ENCODE peak calls at places on chromosomes 2 and 18, in seven cellular contexts. One of them, this sample, is unnamed.

GRCh38 chr18:79463424-79463960 is 67.8 kb downstream of the NFATC1 start:
- DNase-seq in lower leg skin: no peak
- DNase-seq in ovary: no peak
- DNase-seq in adrenal gland: no peak
- DNase-seq in H1: no peak
- DNase-seq in A549: no peak
- DNase-seq in HCT116: no peak
- DNase-seq in this sample: no peak

GRCh38 chr2:158491072-158491471 is 34.3 kb downstream of the PKP4 start:
- DNase-seq in lower leg skin: no peak
- DNase-seq in ovary: no peak
- DNase-seq in adrenal gland: no peak
- DNase-seq in H1: no peak
- DNase-seq in A549: no peak
- DNase-seq in HCT116: no peak
- DNase-seq in this sample: no peak

GRCh38 chr2:94869131-94869530 is 2.1 kb upstream of the TEKT4 start:
- DNase-seq in lower leg skin: no peak
- DNase-seq in ovary: no peak
- DNase-seq in adrenal gland: no peak
- DNase-seq in H1: no peak
- DNase-seq in A549: no peak
- DNase-seq in HCT116: no peak
- DNase-seq in this sample: no peak

GRCh38 chr2:126275093-126275492 is 380.9 kb upstream of the GYPC start:
- DNase-seq in lower leg skin: no peak
- DNase-seq in ovary: no peak
- DNase-seq in adrenal gland: no peak
- DNase-seq in H1: no peak
- DNase-seq in A549: no peak
- DNase-seq in HCT116: no peak
- DNase-seq in this sample: no peak

GRCh38 chr2:23556929-23557328 is 171.9 kb downstream of the KLHL29 start:
- DNase-seq in lower leg skin: no peak
- DNase-seq in ovary: no peak
- DNase-seq in adrenal gland: no peak
- DNase-seq in H1: no peak
- DNase-seq in A549: no peak
- DNase-seq in HCT116: no peak
- DNase-seq in this sample: no peak

GRCh38 chr2:158006961-158007664 is 94.6 kb upstream of the UPP2 start:
- DNase-seq in lower leg skin: no peak
- DNase-seq in ovary: no peak
- DNase-seq in adrenal gland: no peak
- DNase-seq in H1: no peak
- DNase-seq in A549: no peak
- DNase-seq in HCT116: no peak
- DNase-seq in this sample: no peak

GRCh38 chr2:52113338-52113737 is 1081.4 kb upstream of the NRXN1 start:
- DNase-seq in lower leg skin: no peak
- DNase-seq in ovary: no peak
- DNase-seq in adrenal gland: no peak
- DNase-seq in H1: no peak
- DNase-seq in A549: no peak
- DNase-seq in HCT116: no peak
- DNase-seq in this sample: no peak

GRCh38 chr2:189783451-189783926 is 650 bp downstream of the ORMDL1 start:
- DNase-seq in lower leg skin: no peak
- DNase-seq in ovary: no peak
- DNase-seq in adrenal gland: no peak
- DNase-seq in H1: no peak
- DNase-seq in A549: no peak
- DNase-seq in HCT116: no peak
- DNase-seq in this sample: no peak

GRCh38 chr2:212330263-212330662 is 208.3 kb downstream of the ERBB4 start:
- DNase-seq in lower leg skin: no peak
- DNase-seq in ovary: no peak
- DNase-seq in adrenal gland: no peak
- DNase-seq in H1: no peak
- DNase-seq in A549: no peak
- DNase-seq in HCT116: no peak
- DNase-seq in this sample: no peak

GRCh38 chr18:22345733-22346132 is 72.0 kb downstream of the CTAGE1 start:
- DNase-seq in lower leg skin: no peak
- DNase-seq in ovary: peak
- DNase-seq in adrenal gland: peak
- DNase-seq in H1: no peak
- DNase-seq in A549: no peak
- DNase-seq in HCT116: no peak
- DNase-seq in this sample: no peak

GRCh38 chr18:49861659-49862058 is 48.3 kb upstream of the ACAA2 start:
- DNase-seq in lower leg skin: peak
- DNase-seq in ovary: no peak
- DNase-seq in adrenal gland: no peak
- DNase-seq in H1: no peak
- DNase-seq in A549: no peak
- DNase-seq in HCT116: no peak
- DNase-seq in this sample: no peak

DNA sequence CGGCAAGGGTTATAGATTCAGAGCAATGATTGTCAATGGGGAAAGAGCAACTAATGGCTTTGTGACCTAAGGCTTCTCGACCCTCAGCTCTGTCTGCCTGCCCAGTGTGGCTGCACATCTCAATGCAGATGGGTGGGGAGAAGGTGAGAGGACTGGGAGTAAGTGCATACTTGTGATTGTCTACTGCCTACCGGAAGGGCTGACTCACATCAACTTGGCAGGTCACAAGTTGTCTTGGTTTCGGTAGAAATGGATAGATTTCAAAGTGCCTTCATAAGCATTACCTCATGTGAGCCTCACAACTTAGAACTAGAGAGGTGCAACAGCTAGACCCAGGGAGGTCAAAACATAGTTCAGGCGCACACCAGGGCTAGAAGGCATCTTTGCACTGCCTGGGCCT is 29.4 kb downstream of the STAT1 start:
- DNase-seq in lower leg skin: no peak
- DNase-seq in ovary: no peak
- DNase-seq in adrenal gland: no peak
- DNase-seq in H1: no peak
- DNase-seq in A549: no peak
- DNase-seq in HCT116: no peak
- DNase-seq in this sample: no peak
- TF ChIP-seq POLR2A in lower leg skin: no peak
- TF ChIP-seq POLR2A in ovary: no peak
- TF ChIP-seq POLR2A in adrenal gland: no peak
- TF ChIP-seq POLR2A in H1: no peak
- TF ChIP-seq POLR2A in A549: no peak
- TF ChIP-seq POLR2A in HCT116: no peak
- TF ChIP-seq POLR2A in this sample: no peak

GRCh38 chr2:60358471-60358870 is 195.0 kb downstream of the BCL11A start:
- DNase-seq in lower leg skin: no peak
- DNase-seq in ovary: no peak
- DNase-seq in adrenal gland: no peak
- DNase-seq in H1: no peak
- DNase-seq in A549: no peak
- DNase-seq in HCT116: no peak
- DNase-seq in this sample: no peak

GRCh38 chr2:60355849-60356261 is 197.6 kb downstream of the BCL11A start:
- DNase-seq in lower leg skin: no peak
- DNase-seq in ovary: no peak
- DNase-seq in adrenal gland: no peak
- DNase-seq in H1: no peak
- DNase-seq in A549: no peak
- DNase-seq in HCT116: no peak
- DNase-seq in this sample: no peak

GRCh38 chr2:60356346-60356745 is 197.1 kb downstream of the BCL11A start:
- DNase-seq in lower leg skin: no peak
- DNase-seq in ovary: no peak
- DNase-seq in adrenal gland: no peak
- DNase-seq in H1: no peak
- DNase-seq in A549: no peak
- DNase-seq in HCT116: no peak
- DNase-seq in this sample: no peak

GRCh38 chr2:60361498-60361897 is 192.0 kb downstream of the BCL11A start:
- DNase-seq in lower leg skin: no peak
- DNase-seq in ovary: no peak
- DNase-seq in adrenal gland: no peak
- DNase-seq in H1: no peak
- DNase-seq in A549: no peak
- DNase-seq in HCT116: no peak
- DNase-seq in this sample: no peak

DNA sequence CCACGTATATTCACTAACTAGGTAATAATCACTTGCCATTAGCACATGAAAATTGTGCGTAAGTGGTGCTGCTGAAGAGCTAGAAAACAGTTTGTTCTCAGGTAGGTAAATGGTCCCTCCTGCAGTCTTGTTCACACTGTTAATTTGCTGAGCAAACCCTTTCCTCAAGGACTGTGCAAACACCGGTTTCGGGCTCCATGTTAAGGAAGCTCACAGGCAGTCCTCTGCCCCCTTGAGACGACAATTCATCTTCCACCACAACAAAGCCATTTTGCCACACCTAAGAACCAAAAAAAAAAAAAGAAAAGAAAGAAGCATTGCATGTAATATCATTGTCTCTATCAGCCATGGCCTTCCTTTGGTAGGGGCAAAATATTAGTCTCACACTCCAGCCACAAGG is 193.9 kb downstream of the BCL11A start:
- DNase-seq in lower leg skin: no peak
- DNase-seq in ovary: no peak
- DNase-seq in adrenal gland: no peak
- DNase-seq in H1: no peak
- DNase-seq in A549: no peak
- DNase-seq in HCT116: no peak
- DNase-seq in this sample: no peak
- H3K4me3 ChIP-seq in lower leg skin: no peak
- H3K4me3 ChIP-seq in ovary: no peak
- H3K4me3 ChIP-seq in adrenal gland: no peak
- H3K4me3 ChIP-seq in H1: no peak
- H3K4me3 ChIP-seq in A549: no peak
- H3K4me3 ChIP-seq in HCT116: no peak
- H3K4me3 ChIP-seq in this sample: no peak

GRCh38 chr18:69941183-69941582 is 6.5 kb downstream of the CD226 start:
- DNase-seq in lower leg skin: no peak
- DNase-seq in ovary: no peak
- DNase-seq in adrenal gland: no peak
- DNase-seq in H1: no peak
- DNase-seq in A549: no peak
- DNase-seq in HCT116: no peak
- DNase-seq in this sample: no peak
- TF ChIP-seq POLR2A in lower leg skin: no peak
- TF ChIP-seq POLR2A in ovary: no peak
- TF ChIP-seq POLR2A in adrenal gland: no peak
- TF ChIP-seq POLR2A in H1: no peak
- TF ChIP-seq POLR2A in A549: no peak
- TF ChIP-seq POLR2A in HCT116: no peak
- TF ChIP-seq POLR2A in this sample: no peak

GRCh38 chr18:58576641-58577251 is 52.1 kb downstream of the ALPK2 start:
- DNase-seq in lower leg skin: no peak
- DNase-seq in ovary: no peak
- DNase-seq in adrenal gland: no peak
- DNase-seq in H1: no peak
- DNase-seq in A549: no peak
- DNase-seq in HCT116: no peak
- DNase-seq in this sample: no peak

GRCh38 chr18:58580078-58580477 is 48.8 kb downstream of the ALPK2 start:
- DNase-seq in lower leg skin: no peak
- DNase-seq in ovary: no peak
- DNase-seq in adrenal gland: no peak
- DNase-seq in H1: no peak
- DNase-seq in A549: peak
- DNase-seq in HCT116: no peak
- DNase-seq in this sample: no peak

GRCh38 chr18:58579561-58580047 is 49.3 kb downstream of the ALPK2 start:
- DNase-seq in lower leg skin: no peak
- DNase-seq in ovary: no peak
- DNase-seq in adrenal gland: no peak
- DNase-seq in H1: no peak
- DNase-seq in A549: peak
- DNase-seq in HCT116: no peak
- DNase-seq in this sample: no peak

GRCh38 chr18:58578835-58579560 is 49.9 kb downstream of the ALPK2 start:
- DNase-seq in lower leg skin: no peak
- DNase-seq in ovary: no peak
- DNase-seq in adrenal gland: no peak
- DNase-seq in H1: no peak
- DNase-seq in A549: peak
- DNase-seq in HCT116: no peak
- DNase-seq in this sample: no peak

GRCh38 chr18:58578321-58578720 is 50.6 kb downstream of the ALPK2 start:
- DNase-seq in lower leg skin: no peak
- DNase-seq in ovary: no peak
- DNase-seq in adrenal gland: no peak
- DNase-seq in H1: no peak
- DNase-seq in A549: no peak
- DNase-seq in HCT116: no peak
- DNase-seq in this sample: no peak
- H3K4me3 ChIP-seq in lower leg skin: no peak
- H3K4me3 ChIP-seq in ovary: no peak
- H3K4me3 ChIP-seq in adrenal gland: no peak
- H3K4me3 ChIP-seq in H1: no peak
- H3K4me3 ChIP-seq in A549: peak
- H3K4me3 ChIP-seq in HCT116: no peak
- H3K4me3 ChIP-seq in this sample: no peak

GRCh38 chr2:106996136-106996769 is 110.3 kb upstream of the ST6GAL2 start:
- DNase-seq in lower leg skin: no peak
- DNase-seq in ovary: no peak
- DNase-seq in adrenal gland: no peak
- DNase-seq in H1: no peak
- DNase-seq in A549: no peak
- DNase-seq in HCT116: no peak
- DNase-seq in this sample: no peak
- TF ChIP-seq POLR2A in lower leg skin: no peak
- TF ChIP-seq POLR2A in ovary: no peak
- TF ChIP-seq POLR2A in adrenal gland: no peak
- TF ChIP-seq POLR2A in H1: no peak
- TF ChIP-seq POLR2A in A549: no peak
- TF ChIP-seq POLR2A in HCT116: no peak
- TF ChIP-seq POLR2A in this sample: no peak